ENCODE peak calls at places on chromosome 3, in five cellular contexts. G, X, K, O and A are unnamed samples.

GRCh38 chr3:49199244-49199899 is 28.0 kb downstream of the KLHDC8B start:
- DNase-seq in O (no peak), K (no peak), X (peak), G (no peak), A (no peak)

GRCh38 chr3:72892081-72892763 is 4.4 kb downstream of the GXYLT2 start:
- DNase-seq in K (no peak), G (no peak), O (no peak), X (peak), A (no peak)

GRCh38 chr3:128761392-128761791 is 35.4 kb downstream of the RAB7A start:
- DNase-seq in G (no peak), X (no peak), K (no peak), O (no peak), A (no peak)

GRCh38 chr3:44509393-44509921 is 32.0 kb upstream of the ZNF445 start:
- DNase-seq in K (no peak), O (no peak), G (peak), X (peak), A (no peak)

GRCh38 chr3:186298876-186299275 is 63.2 kb downstream of the DGKG start:
- DNase-seq in O (no peak), G (peak), K (no peak), X (no peak), A (no peak)

GRCh38 chr3:149659173-149659468 is 1.3 kb upstream of the WWTR1 start:
- DNase-seq in O (no peak), K (no peak), X (no peak), G (no peak), A (no peak)

GRCh38 chr3:45273681-45274515 is 47.8 kb upstream of the TMEM158 start:
- DNase-seq in O (no peak), K (no peak), G (no peak), X (no peak), A (no peak)

GRCh38 chr3:129289201-129289921 is 10.7 kb downstream of the HMCES start:
- DNase-seq in K (no peak), O (no peak), X (peak), G (no peak), A (no peak)

GRCh38 chr3:101988591-101988990 is 139.3 kb downstream of the NFKBIZ start:
- DNase-seq in G (no peak), O (no peak), X (no peak), K (no peak), A (no peak)

GRCh38 chr3:13533823-13534435 is 15.0 kb upstream of the FBLN2 start:
- DNase-seq in X (no peak), O (no peak), K (no peak), G (no peak), A (no peak)

GRCh38 chr3:38519000-38519399 is 22.9 kb downstream of the EXOG start:
- DNase-seq in X (no peak), G (no peak), K (no peak), O (no peak), A (no peak)

GRCh38 chr3:125319765-125320164 is 55.4 kb downstream of the ZNF148 start:
- DNase-seq in O (no peak), X (no peak), G (no peak), K (no peak), A (no peak)

GRCh38 chr3:155753038-155753647 is 8.3 kb upstream of the PLCH1 start:
- DNase-seq in X (peak), O (no peak), K (no peak), G (no peak), A (peak)